ENCODE peak calls at places on chromosomes 5 and 9, in nine cellular contexts. Q, Z, H, P, J, T, F, O and D are unnamed samples.
A peak's percentile ranks its signal among the peaks of the same experiment; 100 is the strongest.

GRCh38 chr9:126164796-126165525 is 161.7 kb upstream of the MVB12B start:
- DNase-seq in J (peak; percentile 37), Q (no peak), O (no peak), H (no peak), P (no peak), Z (no peak), T (no peak), F (no peak), D (no peak)

GRCh38 chr9:126682928-126683697 is 69.4 kb downstream of the LMX1B start:
- DNase-seq in O (no peak), P (peak; percentile 68), F (no peak), T (no peak), H (no peak), Q (no peak), J (no peak), Z (no peak), D (no peak)

GRCh38 chr5:139100825-139101224 is 97.3 kb downstream of the SIL1 start:
- DNase-seq in O (no peak), T (no peak), F (no peak), Z (no peak), Q (no peak), P (no peak), H (no peak), J (no peak), D (no peak)

GRCh38 chr5:125295405-125295872 is 549.0 kb upstream of the ZNF608 start:
- DNase-seq in P (no peak), Q (no peak), J (no peak), O (no peak), T (no peak), F (no peak), H (no peak), Z (no peak), D (no peak)

GRCh38 chr9:92975452-92975770 is 28.1 kb downstream of the FGD3 start:
- DNase-seq in Q (no peak), J (no peak), H (no peak), P (no peak), Z (no peak), O (no peak), F (no peak), T (no peak), D (no peak)

GRCh38 chr9:73073337-73074175 is 78.1 kb upstream of the ANXA1 start:
- DNase-seq in T (no peak), Q (no peak), Z (no peak), J (no peak), O (no peak), H (no peak), P (no peak), F (no peak), D (no peak)

GRCh38 chr9:99845063-99845462 is 23.4 kb downstream of the NR4A3 start:
- DNase-seq in P (no peak), Z (no peak), J (no peak), T (no peak), F (no peak), Q (no peak), H (no peak), O (no peak), D (no peak)

GRCh38 chr5:169450464-169450863 is 133.1 kb upstream of the SPDL1 start:
- DNase-seq in Z (no peak), J (no peak), Q (no peak), O (no peak), H (no peak), F (no peak), P (no peak), T (no peak), D (no peak)

GRCh38 chr9:112848316-112849151 is 42.1 kb downstream of the SLC46A2 start:
- DNase-seq in T (no peak), F (no peak), P (peak; percentile 61), O (no peak), H (no peak), J (peak; percentile 51), Q (no peak), Z (no peak), D (no peak)

GRCh38 chr5:175750476-175751080 is 92.7 kb downstream of the HRH2 start:
- DNase-seq in Z (no peak), P (no peak), O (no peak), T (no peak), J (peak; percentile 45), F (no peak), H (peak; percentile 95), Q (no peak), D (no peak)

GRCh38 chr5:75152861-75153260 is 83.8 kb downstream of the ANKRD31 start:
- DNase-seq in Z (no peak), J (no peak), F (no peak), T (no peak), O (peak; percentile 49), Q (no peak), H (no peak), P (no peak), D (no peak)

GRCh38 chr5:176810084-176810597 is at the start of gene UNC5A:
- DNase-seq in Q (peak; percentile 18), O (peak; percentile 90), F (peak; percentile 16), Z (no peak), P (peak; percentile 88), T (peak; percentile 65), J (peak; percentile 93), H (peak; percentile 42), D (no peak)

GRCh38 chr5:97842687-97843086 is 659.6 kb upstream of the RIOK2 start:
- DNase-seq in P (no peak), O (no peak), H (no peak), Z (no peak), Q (no peak), F (no peak), T (no peak), J (no peak), D (no peak)

GRCh38 chr5:75021800-75022199 is 30.6 kb downstream of the GCNT4 start:
- DNase-seq in Q (no peak), J (no peak), H (no peak), F (no peak), Z (no peak), O (no peak), P (no peak), T (no peak), D (no peak)

GRCh38 chr5:137808503-137809135 is 54.5 kb upstream of the HNRNPA0 start:
- DNase-seq in Z (no peak), H (peak; percentile 39), P (no peak), O (no peak), F (no peak), T (no peak), J (no peak), Q (no peak), D (no peak)

GRCh38 chr5:149792963-149793362 is 62.9 kb downstream of the PPARGC1B start:
- DNase-seq in J (no peak), T (no peak), O (no peak), P (no peak), H (no peak), Q (no peak), F (no peak), Z (no peak), D (no peak)

GRCh38 chr5:131379723-131380122 is 115.9 kb downstream of the CDC42SE2 start:
- DNase-seq in O (peak; percentile 64), J (no peak), Q (peak; percentile 44), Z (peak; percentile 61), F (peak; percentile 58), P (no peak), T (peak; percentile 61), H (no peak), D (peak; percentile 27)

GRCh38 chr5:96969401-96969800 is 33.5 kb downstream of the LNPEP start:
- DNase-seq in J (no peak), O (no peak), T (no peak), Z (no peak), Q (no peak), F (no peak), P (no peak), H (no peak), D (no peak)

GRCh38 chr9:99823392-99824377 is 2.0 kb downstream of the NR4A3 start:
- DNase-seq in F (peak; percentile 44), P (peak; percentile 65), Z (peak; percentile 56), H (peak; percentile 48), Q (peak; percentile 27), O (no peak), J (peak; percentile 66), T (peak; percentile 93), D (peak; percentile 57)

GRCh38 chr9:76662476-76663281 is 101.6 kb upstream of the PCA3 start:
- DNase-seq in J (no peak), Q (no peak), T (no peak), P (no peak), O (no peak), F (no peak), Z (no peak), H (peak; percentile 97), D (no peak)

GRCh38 chr5:179381691-179382090 is 36.4 kb upstream of the ADAMTS2 start:
- DNase-seq in H (no peak), P (no peak), Z (no peak), T (no peak), O (no peak), J (no peak), F (no peak), Q (no peak), D (no peak)

GRCh38 chr5:148343049-148343413 is 7.7 kb downstream of the SPINK9 start:
- DNase-seq in H (no peak), F (no peak), O (peak; percentile 74), T (no peak), Q (no peak), J (no peak), P (no peak), Z (no peak), D (no peak)

GRCh38 chr9:99176527-99177013 is 45.2 kb downstream of the ALG2 start:
- DNase-seq in J (no peak), P (no peak), Z (no peak), F (no peak), Q (no peak), H (no peak), T (no peak), O (no peak), D (no peak)

GRCh38 chr5:38734353-38734752 is 111.5 kb upstream of the OSMR start:
- DNase-seq in T (no peak), J (no peak), F (no peak), Q (no peak), O (no peak), H (no peak), Z (no peak), P (peak; percentile 63), D (no peak)